ENCODE peak calls at places on chromosomes 1 and 21, in seven cellular contexts. F, W, V, R, L, P and J are unnamed samples.

GRCh38 chr1:245871881-245872280 is 635.2 kb downstream of the SMYD3 start:
- DNase-seq in F (no peak), W (no peak), V (no peak), R (no peak), L (no peak), P (no peak), J (no peak)

GRCh38 chr1:114009393-114009792 is 30.1 kb downstream of the OLFML3 start:
- DNase-seq in F (no peak), W (no peak), V (no peak), R (no peak), L (no peak), P (no peak), J (no peak)

GRCh38 chr21:44547656-44548331 is 3.5 kb downstream of the KRTAP10-2 start:
- DNase-seq in F (no peak), W (no peak), V (peak; percentile 28), R (peak; percentile 72), L (no peak), P (no peak), J (no peak)

GRCh38 chr1:147238053-147238902 is 4.2 kb upstream of the CHD1L start:
- DNase-seq in F (no peak), W (no peak), V (no peak), R (no peak), L (no peak), P (no peak), J (no peak)

GRCh38 chr1:176466514-176466913 is 3.5 kb downstream of the PAPPA2 start:
- DNase-seq in F (no peak), W (no peak), V (peak; percentile 74), R (no peak), L (no peak), P (no peak), J (no peak)

GRCh38 chr1:168257397-168257796 is 23.3 kb upstream of the TBX19 start:
- DNase-seq in F (no peak), W (no peak), V (no peak), R (no peak), L (no peak), P (no peak), J (no peak)

GRCh38 chr1:66729130-66729922 is 22.9 kb upstream of the DYNLT5 start:
- DNase-seq in F (no peak), W (no peak), V (no peak), R (peak; percentile 76), L (no peak), P (no peak), J (no peak)

GRCh38 chr21:28454978-28455600 is 537.6 kb downstream of the LTN1 start:
- DNase-seq in F (no peak), W (no peak), V (no peak), R (no peak), L (no peak), P (no peak), J (no peak)

GRCh38 chr1:71015745-71016144 is 31.9 kb downstream of the PTGER3 start:
- DNase-seq in F (no peak), W (no peak), V (no peak), R (no peak), L (no peak), P (no peak), J (no peak)
- H3K4me1 ChIP-seq in F (no peaks in the 10 kb centered on the region), W (peaks cover 98% of the 10 kb centered on the region), V (no peaks in the 10 kb centered on the region), R (no peaks in the 10 kb centered on the region), L (no peaks in the 10 kb centered on the region), P (no peaks in the 10 kb centered on the region), J (no peaks in the 10 kb centered on the region)

GRCh38 chr1:190837888-190838287 is 360.2 kb upstream of the BRINP3 start:
- DNase-seq in F (no peak), W (no peak), V (no peak), R (no peak), L (no peak), P (no peak), J (no peak)
- H3K27me3 ChIP-seq in F (no peaks in the 10 kb centered on the region), W (no peaks in the 10 kb centered on the region), V (no peaks in the 10 kb centered on the region), R (no peaks in the 10 kb centered on the region), L (no peaks in the 10 kb centered on the region), P (no peaks in the 10 kb centered on the region), J (no peaks in the 10 kb centered on the region)

GRCh38 chr1:93871356-93871755 is 7.7 kb downstream of the DNTTIP2 start:
- DNase-seq in F (no peak), W (no peak), V (no peak), R (no peak), L (no peak), P (no peak), J (no peak)

GRCh38 chr1:93865253-93865652 is 13.8 kb downstream of the DNTTIP2 start:
- DNase-seq in F (no peak), W (no peak), V (no peak), R (no peak), L (no peak), P (no peak), J (no peak)

GRCh38 chr1:93874025-93874651 is 4.9 kb downstream of the DNTTIP2 start:
- DNase-seq in F (no peak), W (no peak), V (peak; percentile 74), R (peak; percentile 36), L (no peak), P (no peak), J (no peak)

GRCh38 chr1:93864175-93864574 is 14.8 kb downstream of the DNTTIP2 start:
- DNase-seq in F (no peak), W (no peak), V (peak; percentile 87), R (no peak), L (no peak), P (no peak), J (no peak)

DNA sequence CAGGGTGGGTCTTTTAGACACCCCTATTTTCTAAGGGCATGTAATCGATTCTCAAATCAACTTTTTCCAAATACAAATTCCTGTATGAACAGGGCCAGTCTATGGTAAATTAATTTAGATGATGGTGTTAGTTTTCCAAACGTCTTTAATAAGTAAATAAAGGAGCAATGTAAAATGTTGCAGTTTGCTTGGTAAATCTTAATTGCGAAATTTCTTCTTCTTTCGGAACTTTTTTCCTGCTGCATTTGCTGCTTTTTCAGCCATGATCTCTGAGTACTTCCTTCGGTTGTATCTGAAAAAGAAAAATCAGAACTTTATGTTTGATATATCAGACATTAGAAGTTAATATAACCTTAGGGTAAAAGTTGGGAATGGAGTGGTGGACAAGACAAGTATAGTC is 9.4 kb downstream of the DNTTIP2 start:
- DNase-seq in F (no peak), W (no peak), V (no peak), R (no peak), L (no peak), P (no peak), J (no peak)
- H3K4me1 ChIP-seq in F (no peaks in the 10 kb centered on the region), W (no peaks in the 10 kb centered on the region), V (no peaks in the 10 kb centered on the region), R (no peaks in the 10 kb centered on the region), L (no peaks in the 10 kb centered on the region), P (no peaks in the 10 kb centered on the region), J (no peaks in the 10 kb centered on the region)

DNA sequence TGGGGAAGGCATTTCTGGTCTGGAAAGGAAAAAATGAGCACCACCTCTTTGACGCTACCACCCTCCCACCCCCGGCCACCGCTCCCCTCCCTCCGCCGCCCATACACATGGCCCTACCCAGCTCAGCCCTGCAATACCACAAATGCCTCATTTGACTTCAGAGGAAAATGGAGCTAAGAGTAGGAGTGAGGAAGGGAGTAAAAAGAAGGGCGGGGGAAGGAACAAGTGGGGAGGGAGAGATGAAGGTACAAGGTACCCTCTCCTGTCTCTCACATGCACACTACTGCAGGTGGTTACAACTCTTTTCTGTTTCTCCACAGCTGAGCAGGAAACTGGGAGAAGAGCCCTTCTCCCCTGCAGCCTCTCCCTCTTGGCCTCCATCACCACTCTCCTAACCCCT is 7.1 kb downstream of the SYT2 start:
- DNase-seq in F (no peak), W (no peak), V (no peak), R (no peak), L (no peak), P (no peak), J (no peak)
- H3K27me3 ChIP-seq in F (peaks cover 17% of the 10 kb centered on the region), W (peaks cover 74% of the 10 kb centered on the region), V (no peaks in the 10 kb centered on the region), R (peaks cover 2% of the 10 kb centered on the region), L (no peaks in the 10 kb centered on the region), P (peaks cover 4% of the 10 kb centered on the region), J (no peaks in the 10 kb centered on the region)

GRCh38 chr1:23475134-23475628 is 8.8 kb downstream of the ASAP3 start:
- DNase-seq in F (no peak), W (no peak), V (no peak), R (no peak), L (peak; percentile 11), P (no peak), J (no peak)
- H3K4me1 ChIP-seq in F (no peaks in the 10 kb centered on the region), W (peaks cover 36% of the 10 kb centered on the region), V (no peaks in the 10 kb centered on the region), R (no peaks in the 10 kb centered on the region), L (peaks cover 47% of the 10 kb centered on the region), P (no peaks in the 10 kb centered on the region), J (peaks cover 42% of the 10 kb centered on the region)

GRCh38 chr21:45612096-45613019 is 31.2 kb upstream of the PCBP3 start:
- DNase-seq in F (no peak), W (peak; percentile 47), V (no peak), R (no peak), L (no peak), P (no peak), J (no peak)

GRCh38 chr21:45613881-45614280 is 29.6 kb upstream of the PCBP3 start:
- DNase-seq in F (no peak), W (peak; percentile 5), V (no peak), R (no peak), L (no peak), P (no peak), J (no peak)

GRCh38 chr21:45607922-45608295 is 35.6 kb upstream of the PCBP3 start:
- DNase-seq in F (no peak), W (peak; percentile 23), V (no peak), R (no peak), L (no peak), P (no peak), J (no peak)

GRCh38 chr21:45613396-45613795 is 30.1 kb upstream of the PCBP3 start:
- DNase-seq in F (no peak), W (peak; percentile 48), V (no peak), R (no peak), L (no peak), P (no peak), J (no peak)

DNA sequence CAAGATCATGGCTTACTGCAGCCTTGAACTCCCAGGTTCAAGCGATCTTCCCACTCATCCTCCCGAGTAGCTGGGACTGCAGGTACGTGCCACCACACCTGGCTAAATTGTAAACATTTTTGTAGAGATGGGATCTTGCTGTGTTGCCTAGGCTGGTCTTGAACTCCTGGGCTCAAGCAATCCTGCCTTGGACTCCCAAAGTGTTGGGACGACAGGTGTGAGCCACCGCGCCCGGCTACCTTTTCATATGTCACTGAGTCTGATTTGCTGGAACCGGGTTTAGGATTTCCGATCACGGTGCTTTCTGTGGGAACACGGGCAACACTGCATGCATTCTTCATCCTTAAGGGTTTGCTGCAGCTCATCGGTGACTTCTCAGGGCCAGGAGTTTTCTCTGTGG is 32.2 kb upstream of the PCBP3 start:
- DNase-seq in F (no peak), W (peak; percentile 19), V (no peak), R (no peak), L (no peak), P (no peak), J (no peak)
- H3K27me3 ChIP-seq in F (no peaks in the 10 kb centered on the region), W (peaks cover 60% of the 10 kb centered on the region), V (no peaks in the 10 kb centered on the region), R (no peaks in the 10 kb centered on the region), L (no peaks in the 10 kb centered on the region), P (no peaks in the 10 kb centered on the region), J (no peaks in the 10 kb centered on the region)

GRCh38 chr1:207842506-207842905 is 68.4 kb downstream of the CD34 start:
- DNase-seq in F (no peak), W (no peak), V (no peak), R (no peak), L (no peak), P (no peak), J (no peak)
- H3K4me1 ChIP-seq in F (peaks cover 61% of the 10 kb centered on the region), W (peaks cover 56% of the 10 kb centered on the region), V (no peaks in the 10 kb centered on the region), R (peaks cover 51% of the 10 kb centered on the region), L (peaks cover 77% of the 10 kb centered on the region), P (no peaks in the 10 kb centered on the region), J (no peaks in the 10 kb centered on the region)

GRCh38 chr1:151513626-151514101 is 2.5 kb downstream of the CGN start:
- DNase-seq in F (no peak), W (no peak), V (peak; percentile 80), R (no peak), L (no peak), P (peak; percentile 94), J (no peak)
- H3K27me3 ChIP-seq in F (peaks cover 6% of the 10 kb centered on the region), W (peaks cover 18% of the 10 kb centered on the region), V (no peaks in the 10 kb centered on the region), R (no peaks in the 10 kb centered on the region), L (no peaks in the 10 kb centered on the region), P (no peaks in the 10 kb centered on the region), J (no peaks in the 10 kb centered on the region)

GRCh38 chr1:203643213-203644045 is 16.8 kb downstream of the ATP2B4 start:
- DNase-seq in F (no peak), W (no peak), V (no peak), R (no peak), L (no peak), P (no peak), J (no peak)
- H3K4me1 ChIP-seq in F (peaks cover 26% of the 10 kb centered on the region), W (peaks cover 64% of the 10 kb centered on the region), V (peaks cover 9% of the 10 kb centered on the region), R (peaks cover 12% of the 10 kb centered on the region), L (peaks cover 100% of the 10 kb centered on the region), P (no peaks in the 10 kb centered on the region), J (peaks cover 78% of the 10 kb centered on the region)